ENCODE peak calls at places on chromosomes 13 and 19, in seven cellular contexts. Y is GOT3; Z is cardiac fibroblast; N is activated T-cell treated with anti-CD3 and anti-CD28 coated beads, Interleukin-2, amount 50 U/mL, for 48 hours; R is EL; M is fibroblast of pulmonary artery; J is PC-3. L is an unnamed sample.

GRCh38 chr19:52778811-52779210 is 7.8 kb downstream of the ZNF600 start:
- DNase-seq in R (peak), Y (no peak), Z (no peak), M (no peak), N (peak), J (no peak), L (no peak)

GRCh38 chr19:18637644-18638630 is 1.1 kb downstream of the KLHL26 start:
- DNase-seq in J (peak), N (no peak), Z (no peak), Y (no peak), M (no peak), R (no peak), L (no peak)

GRCh38 chr13:87999141-87999765 is 328.1 kb downstream of the SLITRK5 start:
- DNase-seq in N (no peak), Z (no peak), R (peak), J (peak), Y (no peak), M (peak), L (peak)

GRCh38 chr19:17172624-17173345 is 42.4 kb upstream of the USE1 start:
- DNase-seq in R (no peak), N (no peak), Y (no peak), Z (no peak), J (no peak), M (no peak), L (no peak)

GRCh38 chr13:44578064-44578394 is 1.9 kb upstream of the TSC22D1 start:
- DNase-seq in R (no peak), M (no peak), N (no peak), Y (no peak), J (no peak), Z (no peak), L (no peak)

GRCh38 chr19:31257426-31258130 is 91.7 kb downstream of the TSHZ3 start:
- DNase-seq in Z (no peak), J (no peak), Y (no peak), R (no peak), M (no peak), N (no peak), L (no peak)

GRCh38 chr19:9165256-9165655 is 13.5 kb upstream of the OR7D2 start:
- DNase-seq in M (peak), Z (peak), N (no peak), Y (no peak), R (peak), J (no peak), L (no peak)

GRCh38 chr13:43036386-43037220 is 13.2 kb downstream of the DNAJC15 start:
- DNase-seq in N (no peak), M (peak), J (no peak), Y (no peak), Z (no peak), R (no peak), L (no peak)

GRCh38 chr19:44747739-44748425 is 626 bp upstream of the BCL3 start:
- DNase-seq in R (peak), N (peak), Y (no peak), M (peak), J (peak), Z (peak), L (peak)

GRCh38 chr13:31638577-31638976 is 100.7 kb upstream of the RXFP2 start:
- DNase-seq in M (peak), J (peak), Y (no peak), N (no peak), R (peak), Z (peak), L (peak)